ENCODE peak calls at places on chromosome 10, in six cellular contexts. One of them, this sample, is unnamed.

GRCh38 chr10:60849217-60849616 is 70.9 kb downstream of the CDK1 start:
- DNase-seq in OCI-LY7: no peak
- DNase-seq in upper lobe of right lung: no peak
- DNase-seq in H7: no peak
- DNase-seq in GM23248: no peak
- DNase-seq in right lobe of liver: no peak
- DNase-seq in this sample: no peak

GRCh38 chr10:61140765-61141392 is 196.9 kb upstream of the RHOBTB1 start:
- DNase-seq in OCI-LY7: peak; percentile 41
- DNase-seq in upper lobe of right lung: no peak
- DNase-seq in H7: no peak
- DNase-seq in GM23248: peak; percentile 73
- DNase-seq in right lobe of liver: no peak
- DNase-seq in this sample: peak; percentile 60

GRCh38 chr10:86684305-86684704 is 16.0 kb downstream of the LDB3 start:
- DNase-seq in OCI-LY7: no peak
- DNase-seq in upper lobe of right lung: no peak
- DNase-seq in H7: peak; percentile 90
- DNase-seq in GM23248: peak; percentile 20
- DNase-seq in right lobe of liver: no peak
- DNase-seq in this sample: no peak

GRCh38 chr10:4941540-4942330 is 21.5 kb upstream of the AKR1C1 start:
- DNase-seq in OCI-LY7: no peak
- DNase-seq in upper lobe of right lung: no peak
- DNase-seq in H7: no peak
- DNase-seq in GM23248: peak; percentile 38
- DNase-seq in right lobe of liver: no peak
- DNase-seq in this sample: no peak

GRCh38 chr10:129870926-129871660 is 93.0 kb downstream of the EBF3 start:
- DNase-seq in OCI-LY7: no peak
- DNase-seq in upper lobe of right lung: no peak
- DNase-seq in H7: peak; percentile 68
- DNase-seq in GM23248: peak; percentile 60
- DNase-seq in right lobe of liver: no peak
- DNase-seq in this sample: no peak

GRCh38 chr10:42479057-42479456 is 159.3 kb downstream of the ZNF33B start:
- DNase-seq in OCI-LY7: no peak
- DNase-seq in upper lobe of right lung: no peak
- DNase-seq in H7: no peak
- DNase-seq in GM23248: no peak
- DNase-seq in right lobe of liver: no peak
- DNase-seq in this sample: no peak

GRCh38 chr10:86190291-86190690 is 176.3 kb downstream of the GRID1 start:
- DNase-seq in OCI-LY7: no peak
- DNase-seq in upper lobe of right lung: peak; percentile 43
- DNase-seq in H7: no peak
- DNase-seq in GM23248: no peak
- DNase-seq in right lobe of liver: no peak
- DNase-seq in this sample: no peak

GRCh38 chr10:25604591-25604990 is 329.4 kb upstream of the MYO3A start:
- DNase-seq in OCI-LY7: no peak
- DNase-seq in upper lobe of right lung: no peak
- DNase-seq in H7: no peak
- DNase-seq in GM23248: no peak
- DNase-seq in right lobe of liver: no peak
- DNase-seq in this sample: no peak

GRCh38 chr10:71246591-71247143 is 34.3 kb downstream of the UNC5B start:
- DNase-seq in OCI-LY7: no peak
- DNase-seq in upper lobe of right lung: no peak
- DNase-seq in H7: no peak
- DNase-seq in GM23248: no peak
- DNase-seq in right lobe of liver: no peak
- DNase-seq in this sample: no peak

GRCh38 chr10:4820804-4821401 is 5.1 kb upstream of the AKR1E2 start:
- DNase-seq in OCI-LY7: no peak
- DNase-seq in upper lobe of right lung: no peak
- DNase-seq in H7: no peak
- DNase-seq in GM23248: no peak
- DNase-seq in right lobe of liver: no peak
- DNase-seq in this sample: no peak

GRCh38 chr10:57809961-57810360 is 457.7 kb downstream of the IPMK start:
- DNase-seq in OCI-LY7: no peak
- DNase-seq in upper lobe of right lung: no peak
- DNase-seq in H7: no peak
- DNase-seq in GM23248: no peak
- DNase-seq in right lobe of liver: no peak
- DNase-seq in this sample: no peak

GRCh38 chr10:84075226-84076046 is 63.9 kb upstream of the GHITM start:
- DNase-seq in OCI-LY7: no peak
- DNase-seq in upper lobe of right lung: no peak
- DNase-seq in H7: peak; percentile 27
- DNase-seq in GM23248: peak; percentile 58
- DNase-seq in right lobe of liver: no peak
- DNase-seq in this sample: no peak

GRCh38 chr10:17026686-17027485 is 102.7 kb downstream of the CUBN start:
- DNase-seq in OCI-LY7: no peak
- DNase-seq in upper lobe of right lung: no peak
- DNase-seq in H7: no peak
- DNase-seq in GM23248: peak; percentile 79
- DNase-seq in right lobe of liver: no peak
- DNase-seq in this sample: no peak

GRCh38 chr10:88478256-88478655 is 104.9 kb downstream of the RNLS start:
- DNase-seq in OCI-LY7: no peak
- DNase-seq in upper lobe of right lung: no peak
- DNase-seq in H7: no peak
- DNase-seq in GM23248: no peak
- DNase-seq in right lobe of liver: no peak
- DNase-seq in this sample: no peak

GRCh38 chr10:3783721-3784432 is 1.1 kb downstream of the KLF6 start:
- DNase-seq in OCI-LY7: peak; percentile 53
- DNase-seq in upper lobe of right lung: no peak
- DNase-seq in H7: peak; percentile 75
- DNase-seq in GM23248: peak; percentile 76
- DNase-seq in right lobe of liver: peak; percentile 72
- DNase-seq in this sample: peak; percentile 74

GRCh38 chr10:55550241-55550640 is 749.2 kb upstream of the PCDH15 start:
- DNase-seq in OCI-LY7: no peak
- DNase-seq in upper lobe of right lung: no peak
- DNase-seq in H7: no peak
- DNase-seq in GM23248: peak; percentile 21
- DNase-seq in right lobe of liver: no peak
- DNase-seq in this sample: no peak

GRCh38 chr10:71757450-71757918 is 15.8 kb downstream of the VSIR start:
- DNase-seq in OCI-LY7: no peak
- DNase-seq in upper lobe of right lung: no peak
- DNase-seq in H7: peak; percentile 88
- DNase-seq in GM23248: no peak
- DNase-seq in right lobe of liver: no peak
- DNase-seq in this sample: peak; percentile 61

GRCh38 chr10:114868801-114869200 is 47.2 kb downstream of the FHIP2A start:
- DNase-seq in OCI-LY7: no peak
- DNase-seq in upper lobe of right lung: no peak
- DNase-seq in H7: no peak
- DNase-seq in GM23248: peak; percentile 70
- DNase-seq in right lobe of liver: no peak
- DNase-seq in this sample: no peak

GRCh38 chr10:122521011-122521410 is 39.5 kb upstream of the DMBT1 start:
- DNase-seq in OCI-LY7: no peak
- DNase-seq in upper lobe of right lung: no peak
- DNase-seq in H7: no peak
- DNase-seq in GM23248: no peak
- DNase-seq in right lobe of liver: no peak
- DNase-seq in this sample: no peak

GRCh38 chr10:15735766-15736165 is 16.0 kb upstream of the ITGA8 start:
- DNase-seq in OCI-LY7: no peak
- DNase-seq in upper lobe of right lung: no peak
- DNase-seq in H7: no peak
- DNase-seq in GM23248: no peak
- DNase-seq in right lobe of liver: no peak
- DNase-seq in this sample: no peak

GRCh38 chr10:37826806-37827205 is 30.6 kb downstream of the ZNF248 start:
- DNase-seq in OCI-LY7: no peak
- DNase-seq in upper lobe of right lung: no peak
- DNase-seq in H7: no peak
- DNase-seq in GM23248: no peak
- DNase-seq in right lobe of liver: no peak
- DNase-seq in this sample: no peak

DNA sequence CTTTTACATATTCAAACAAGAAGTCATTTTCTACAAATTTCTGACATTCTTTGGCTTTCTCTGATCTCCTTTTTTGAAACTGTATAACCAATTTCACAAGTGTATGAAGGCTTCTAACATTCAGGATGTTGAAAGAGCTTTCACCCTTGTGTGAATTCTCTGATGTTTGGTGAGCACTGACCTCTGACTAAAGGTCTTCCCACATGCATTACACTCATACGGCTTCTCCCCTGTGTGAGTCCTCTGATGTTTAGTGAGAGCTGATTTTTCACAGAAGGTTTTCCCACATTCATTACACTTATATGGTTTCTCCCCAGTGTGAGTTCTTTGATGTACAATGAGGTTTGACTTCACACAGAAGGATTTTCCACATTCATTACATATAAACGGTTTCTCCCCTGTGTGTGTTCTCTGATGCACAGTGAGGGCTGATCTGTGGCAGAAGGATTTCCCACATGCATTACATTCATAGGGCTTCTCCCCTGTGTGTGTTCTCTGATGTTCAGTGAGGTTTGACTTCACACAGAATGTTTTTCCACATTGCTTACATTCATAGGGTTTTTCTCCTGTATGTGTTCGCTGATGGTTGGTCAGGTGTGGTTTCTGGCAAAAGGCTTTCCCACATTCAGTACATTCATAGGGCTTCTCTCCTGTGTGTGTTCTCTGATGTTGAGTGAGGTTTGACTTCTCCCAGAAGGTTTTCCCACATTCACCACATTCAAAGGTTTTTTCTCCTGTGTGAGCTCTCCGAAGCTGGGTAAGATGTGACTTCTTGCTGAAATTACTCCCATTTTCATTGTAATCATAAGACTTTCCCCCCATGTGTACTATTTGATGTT is 25.7 kb downstream of the ZNF248 start:
- DNase-seq in OCI-LY7: no peak
- DNase-seq in upper lobe of right lung: no peak
- DNase-seq in H7: no peak
- DNase-seq in GM23248: peak; percentile 3
- DNase-seq in right lobe of liver: no peak
- DNase-seq in this sample: no peak
- H3K4me3 ChIP-seq in OCI-LY7: no peak overlapping the region
- H3K4me3 ChIP-seq in upper lobe of right lung: no peak overlapping the region
- H3K4me3 ChIP-seq in H7: no peak overlapping the region
- H3K4me3 ChIP-seq in GM23248: no peak overlapping the region
- H3K4me3 ChIP-seq in right lobe of liver: no peak overlapping the region
- H3K4me3 ChIP-seq in this sample: no peak overlapping the region

GRCh38 chr10:79246209-79246581 is 101.1 kb upstream of the PPIF start:
- DNase-seq in OCI-LY7: no peak
- DNase-seq in upper lobe of right lung: no peak
- DNase-seq in H7: no peak
- DNase-seq in GM23248: peak; percentile 84
- DNase-seq in right lobe of liver: peak; percentile 88
- DNase-seq in this sample: no peak

GRCh38 chr10:79245539-79246208 is 101.6 kb upstream of the PPIF start:
- DNase-seq in OCI-LY7: no peak
- DNase-seq in upper lobe of right lung: no peak
- DNase-seq in H7: no peak
- DNase-seq in GM23248: peak; percentile 76
- DNase-seq in right lobe of liver: no peak
- DNase-seq in this sample: no peak

GRCh38 chr10:79243211-79244067 is 103.8 kb upstream of the PPIF start:
- DNase-seq in OCI-LY7: peak; percentile 81
- DNase-seq in upper lobe of right lung: peak; percentile 77
- DNase-seq in H7: peak; percentile 94
- DNase-seq in GM23248: peak; percentile 77
- DNase-seq in right lobe of liver: no peak
- DNase-seq in this sample: peak; percentile 68

GRCh38 chr10:79244068-79244442 is 103.2 kb upstream of the PPIF start:
- DNase-seq in OCI-LY7: peak; percentile 46
- DNase-seq in upper lobe of right lung: peak; percentile 57
- DNase-seq in H7: no peak
- DNase-seq in GM23248: no peak
- DNase-seq in right lobe of liver: no peak
- DNase-seq in this sample: peak; percentile 47

DNA sequence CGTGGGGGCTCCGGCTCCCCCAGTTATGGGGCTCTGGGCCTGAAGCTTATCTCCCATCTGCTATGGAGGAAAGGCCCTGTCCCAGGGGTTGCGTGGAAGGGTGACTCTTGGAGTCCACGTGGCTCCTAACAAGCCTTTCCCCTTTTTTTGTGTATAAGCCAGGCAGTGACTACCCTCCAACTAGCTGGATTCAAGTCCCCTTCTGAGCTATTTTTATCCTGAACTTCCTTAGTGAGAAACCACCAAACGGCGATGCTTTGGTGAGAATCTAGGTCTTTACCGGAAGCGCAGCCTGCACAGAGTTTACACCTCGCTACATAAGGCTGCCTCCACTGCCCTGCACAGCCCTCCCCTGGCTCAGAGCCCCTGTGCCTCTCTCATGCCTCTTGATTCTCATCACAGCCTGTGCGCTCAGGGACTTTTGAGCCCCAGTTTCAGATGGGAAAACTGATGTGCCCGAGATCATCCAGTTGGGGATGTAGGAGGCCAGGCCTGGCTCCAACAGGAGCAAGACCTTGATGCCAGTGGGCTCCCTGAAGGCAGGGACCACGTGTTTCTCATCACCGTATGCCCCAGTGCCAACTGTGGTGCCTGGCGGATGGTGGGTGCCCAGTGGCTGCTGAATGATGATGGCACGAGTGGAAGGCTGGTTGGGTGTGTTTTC is 102.3 kb upstream of the PPIF start:
- DNase-seq in OCI-LY7: peak; percentile 86
- DNase-seq in upper lobe of right lung: no peak
- DNase-seq in H7: no peak
- DNase-seq in GM23248: peak; percentile 52
- DNase-seq in right lobe of liver: no peak
- DNase-seq in this sample: peak; percentile 82
- H3K4me3 ChIP-seq in OCI-LY7: peak overlapping the region; percentile 76
- H3K4me3 ChIP-seq in upper lobe of right lung: peak overlapping the region; percentile 58
- H3K4me3 ChIP-seq in H7: no peak overlapping the region
- H3K4me3 ChIP-seq in GM23248: no peak overlapping the region
- H3K4me3 ChIP-seq in right lobe of liver: no peak overlapping the region
- H3K4me3 ChIP-seq in this sample: peak overlapping the region; percentile 73

GRCh38 chr10:91528080-91528479 is 104.8 kb downstream of the PPP1R3C start:
- DNase-seq in OCI-LY7: no peak
- DNase-seq in upper lobe of right lung: no peak
- DNase-seq in H7: no peak
- DNase-seq in GM23248: no peak
- DNase-seq in right lobe of liver: no peak
- DNase-seq in this sample: no peak
- H3K4me3 ChIP-seq in OCI-LY7: no peak overlapping the region
- H3K4me3 ChIP-seq in upper lobe of right lung: no peak overlapping the region
- H3K4me3 ChIP-seq in H7: no peak overlapping the region
- H3K4me3 ChIP-seq in GM23248: no peak overlapping the region
- H3K4me3 ChIP-seq in right lobe of liver: no peak overlapping the region
- H3K4me3 ChIP-seq in this sample: no peak overlapping the region

DNA sequence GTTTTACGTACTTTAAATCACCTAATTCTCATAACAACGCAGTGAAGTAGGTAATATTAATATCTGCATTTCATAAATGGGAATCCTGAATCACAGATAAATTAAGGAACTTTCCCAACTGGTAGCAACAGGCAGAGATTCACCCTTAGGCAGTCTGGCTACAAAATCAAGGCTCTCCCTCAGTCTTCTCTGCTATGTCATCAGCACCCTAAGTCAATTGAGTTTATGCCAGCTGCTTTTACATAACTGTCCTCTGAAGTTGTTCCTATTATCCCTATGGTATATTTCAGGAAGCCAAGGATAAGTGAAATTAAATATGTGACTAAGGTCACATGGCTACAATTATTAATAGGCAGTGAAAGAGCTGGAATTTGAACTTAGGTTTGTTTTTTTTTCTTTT is 338.3 kb upstream of the KIAA1217 start:
- DNase-seq in OCI-LY7: no peak
- DNase-seq in upper lobe of right lung: no peak
- DNase-seq in H7: no peak
- DNase-seq in GM23248: no peak
- DNase-seq in right lobe of liver: no peak
- DNase-seq in this sample: no peak
- H3K4me3 ChIP-seq in OCI-LY7: no peak overlapping the region
- H3K4me3 ChIP-seq in upper lobe of right lung: no peak overlapping the region
- H3K4me3 ChIP-seq in H7: no peak overlapping the region
- H3K4me3 ChIP-seq in GM23248: no peak overlapping the region
- H3K4me3 ChIP-seq in right lobe of liver: no peak overlapping the region
- H3K4me3 ChIP-seq in this sample: no peak overlapping the region

This sample was measured in Jurkat, Clone E6-1.